ENCODE peak calls at places on chromosome 1, in four cellular contexts. One of them, this sample, is unnamed.

GRCh38 chr1:159826436-159827101 is at the start of gene SLAMF8:
- DNase-seq in osteoblast: no peak
- DNase-seq in cardiac muscle cell: no peak
- DNase-seq in H9: no peak
- DNase-seq in this sample: no peak

GRCh38 chr1:229578168-229579100 is 19.9 kb upstream of the ABCB10 start:
- DNase-seq in osteoblast: no peak
- DNase-seq in cardiac muscle cell: no peak
- DNase-seq in H9: no peak
- DNase-seq in this sample: no peak

GRCh38 chr1:197081117-197081753 is 14.2 kb upstream of the F13B start:
- DNase-seq in osteoblast: no peak
- DNase-seq in cardiac muscle cell: no peak
- DNase-seq in H9: no peak
- DNase-seq in this sample: no peak

GRCh38 chr1:53995683-53996082 is 22.3 kb downstream of the LDLRAD1 start:
- DNase-seq in osteoblast: no peak
- DNase-seq in cardiac muscle cell: no peak
- DNase-seq in H9: no peak
- DNase-seq in this sample: no peak

GRCh38 chr1:166378805-166379204 is 212.0 kb upstream of the FAM78B start:
- DNase-seq in osteoblast: no peak
- DNase-seq in cardiac muscle cell: no peak
- DNase-seq in H9: no peak
- DNase-seq in this sample: no peak

GRCh38 chr1:227846265-227846858 is 30.9 kb downstream of the PRSS38 start:
- DNase-seq in osteoblast: no peak
- DNase-seq in cardiac muscle cell: no peak
- DNase-seq in H9: no peak
- DNase-seq in this sample: no peak

GRCh38 chr1:12708956-12709555 is 6.9 kb upstream of the AADACL3 start:
- DNase-seq in osteoblast: no peak
- DNase-seq in cardiac muscle cell: no peak
- DNase-seq in H9: no peak
- DNase-seq in this sample: no peak

GRCh38 chr1:13700521-13701273 is 709 bp downstream of the PRDM2 start:
- DNase-seq in osteoblast: peak
- DNase-seq in cardiac muscle cell: no peak
- DNase-seq in H9: peak
- DNase-seq in this sample: peak

GRCh38 chr1:26280333-26281042 is 602 bp downstream of the SH3BGRL3 start:
- DNase-seq in osteoblast: peak
- DNase-seq in cardiac muscle cell: no peak
- DNase-seq in H9: no peak
- DNase-seq in this sample: peak

GRCh38 chr1:87399264-87399663 is 70.6 kb downstream of the LMO4 start:
- DNase-seq in osteoblast: no peak
- DNase-seq in cardiac muscle cell: no peak
- DNase-seq in H9: no peak
- DNase-seq in this sample: no peak
- TF ChIP-seq CTCF in osteoblast: no peak
- TF ChIP-seq CTCF in cardiac muscle cell: no peak
- TF ChIP-seq CTCF in H9: no peak
- TF ChIP-seq CTCF in this sample: no peak

GRCh38 chr1:65791396-65791795 is 1.3 kb upstream of the PDE4B start:
- DNase-seq in osteoblast: peak
- DNase-seq in cardiac muscle cell: no peak
- DNase-seq in H9: no peak
- DNase-seq in this sample: no peak
- TF ChIP-seq CTCF in osteoblast: no peak
- TF ChIP-seq CTCF in cardiac muscle cell: no peak
- TF ChIP-seq CTCF in H9: no peak
- TF ChIP-seq CTCF in this sample: no peak

DNA sequence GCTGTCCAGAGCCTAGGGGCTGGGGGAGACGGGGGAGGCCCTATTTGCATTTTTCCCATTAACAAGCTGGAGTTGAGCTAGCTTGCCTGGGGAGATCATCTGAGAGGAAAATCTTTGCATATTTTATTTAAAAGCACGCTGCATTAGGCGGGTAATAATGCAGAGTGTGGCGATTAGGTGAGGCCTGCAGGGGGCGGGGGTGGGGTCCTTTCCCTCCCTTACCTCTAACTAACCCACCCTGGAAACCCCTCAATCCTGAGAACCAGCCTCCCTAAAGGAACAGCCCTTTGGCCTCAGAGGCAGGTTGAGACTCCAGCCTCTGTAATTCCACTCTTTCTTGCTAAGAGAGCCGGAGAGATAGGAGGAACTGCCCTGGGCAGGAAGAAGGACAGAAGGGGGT is 16.1 kb downstream of the C1orf216 start:
- DNase-seq in osteoblast: no peak
- DNase-seq in cardiac muscle cell: no peak
- DNase-seq in H9: no peak
- DNase-seq in this sample: no peak
- TF ChIP-seq CTCF in osteoblast: no peak
- TF ChIP-seq CTCF in cardiac muscle cell: no peak
- TF ChIP-seq CTCF in H9: peak
- TF ChIP-seq CTCF in this sample: peak

DNA sequence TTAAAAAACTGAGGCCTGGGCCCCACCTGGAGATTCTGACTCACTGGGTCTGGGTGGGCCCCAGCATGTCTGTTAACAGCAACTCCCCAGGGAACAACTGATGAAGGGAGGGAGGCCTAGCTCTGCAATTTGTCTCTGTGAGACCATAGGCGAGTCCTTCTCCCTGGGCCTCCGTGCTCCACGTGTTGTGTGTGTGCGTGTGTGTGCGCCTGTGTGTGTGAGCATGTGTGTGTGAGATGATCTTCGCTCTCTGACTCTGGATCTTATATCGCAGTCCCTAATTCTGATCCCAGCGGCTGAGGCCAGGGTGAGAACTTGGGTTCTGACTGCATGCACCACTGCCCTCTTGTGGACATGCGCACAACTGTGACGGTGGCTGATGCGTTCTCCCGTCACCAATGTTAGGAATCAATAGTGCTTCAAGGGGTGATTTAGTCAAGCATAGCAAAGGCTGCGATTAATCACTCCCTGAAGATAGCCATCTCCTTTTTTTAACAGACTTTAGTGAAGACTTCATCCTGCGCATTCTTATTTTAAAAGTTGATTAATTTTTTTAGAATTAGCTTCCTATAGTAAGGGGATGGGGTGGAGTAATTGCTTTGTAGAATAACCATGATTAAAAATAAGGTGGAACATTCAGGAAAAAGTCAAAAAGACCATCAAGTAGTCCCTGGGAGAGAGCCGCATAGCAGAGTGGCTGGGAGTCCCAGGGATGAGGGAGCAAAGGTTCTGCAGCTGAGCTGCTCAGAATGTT is 62.4 kb upstream of the USP24 start:
- DNase-seq in osteoblast: no peak
- DNase-seq in cardiac muscle cell: peak
- DNase-seq in H9: peak
- DNase-seq in this sample: peak
- TF ChIP-seq CTCF in osteoblast: peak
- TF ChIP-seq CTCF in cardiac muscle cell: peak
- TF ChIP-seq CTCF in H9: peak
- TF ChIP-seq CTCF in this sample: peak

GRCh38 chr1:90723561-90724108 is 6.5 kb upstream of the BARHL2 start:
- DNase-seq in osteoblast: peak
- DNase-seq in cardiac muscle cell: no peak
- DNase-seq in H9: peak
- DNase-seq in this sample: peak
- TF ChIP-seq CTCF in osteoblast: peak
- TF ChIP-seq CTCF in cardiac muscle cell: peak
- TF ChIP-seq CTCF in H9: peak
- TF ChIP-seq CTCF in this sample: peak

DNA sequence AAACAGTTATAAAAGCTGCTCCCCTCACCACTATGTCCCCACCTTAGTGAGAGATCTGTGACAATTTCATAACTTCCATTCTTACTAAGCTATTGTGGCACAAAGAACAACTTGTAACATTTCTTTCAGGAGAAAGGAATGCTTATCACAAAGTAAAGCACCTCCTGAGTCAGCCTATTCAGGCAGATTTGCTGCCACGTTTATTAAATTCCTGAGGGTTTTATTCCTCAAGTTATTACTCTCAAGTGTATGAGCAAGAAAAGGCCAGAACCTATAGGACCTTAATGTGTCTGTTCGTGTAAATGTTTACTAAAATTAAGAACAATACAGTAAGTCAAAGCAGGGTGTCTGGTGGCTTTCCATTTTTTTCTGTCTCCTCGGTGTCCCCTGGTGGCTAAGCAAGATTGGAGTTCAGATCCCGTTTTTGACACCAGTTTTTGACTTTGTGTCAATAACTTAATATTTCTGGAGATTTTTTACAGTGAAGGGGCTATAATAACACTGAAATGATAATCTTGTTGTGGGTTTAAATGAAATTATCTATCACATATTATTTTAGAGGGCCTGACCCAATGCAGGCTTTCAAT is 1539.6 kb downstream of the BRINP3 start:
- DNase-seq in osteoblast: no peak
- DNase-seq in cardiac muscle cell: peak
- DNase-seq in H9: no peak
- DNase-seq in this sample: no peak
- TF ChIP-seq CTCF in osteoblast: no peak
- TF ChIP-seq CTCF in cardiac muscle cell: peak
- TF ChIP-seq CTCF in H9: peak
- TF ChIP-seq CTCF in this sample: peak

GRCh38 chr1:34787461-34788420 is 5.1 kb upstream of the GJA4 start:
- DNase-seq in osteoblast: peak
- DNase-seq in cardiac muscle cell: no peak
- DNase-seq in H9: peak
- DNase-seq in this sample: no peak
- TF ChIP-seq CTCF in osteoblast: peak
- TF ChIP-seq CTCF in cardiac muscle cell: no peak
- TF ChIP-seq CTCF in H9: peak
- TF ChIP-seq CTCF in this sample: no peak

GRCh38 chr1:43653339-43653738 is 3.4 kb downstream of the KDM4A start:
- DNase-seq in osteoblast: peak
- DNase-seq in cardiac muscle cell: no peak
- DNase-seq in H9: peak
- DNase-seq in this sample: peak
- TF ChIP-seq CTCF in osteoblast: peak
- TF ChIP-seq CTCF in cardiac muscle cell: peak
- TF ChIP-seq CTCF in H9: peak
- TF ChIP-seq CTCF in this sample: no peak